ENCODE peak calls at places on chromosomes 6 and 20, in five cellular contexts. One of them, this sample, is unnamed. For H3K4me1, the result is how much of the 10 kb centered on the place peaks cover.

GRCh38 chr6:133609404-133610270 is 279.3 kb upstream of the TCF21 start:
- DNase-seq in mucosa of descending colon: no peak
- DNase-seq in K562: no peak
- DNase-seq in cardiac muscle cell: no peak
- DNase-seq in mammary epithelial cell: peak
- DNase-seq in this sample: no peak

GRCh38 chr20:63594043-63594561 is 20.1 kb upstream of the HELZ2 start:
- DNase-seq in mucosa of descending colon: no peak
- DNase-seq in K562: no peak
- DNase-seq in cardiac muscle cell: no peak
- DNase-seq in mammary epithelial cell: no peak
- DNase-seq in this sample: no peak

GRCh38 chr20:43539975-43540672 is 18.7 kb upstream of the SGK2 start:
- DNase-seq in mucosa of descending colon: no peak
- DNase-seq in K562: no peak
- DNase-seq in cardiac muscle cell: no peak
- DNase-seq in mammary epithelial cell: no peak
- DNase-seq in this sample: no peak

GRCh38 chr6:9933674-9934073 is 481.2 kb downstream of the TFAP2A start:
- DNase-seq in mucosa of descending colon: no peak
- DNase-seq in K562: no peak
- DNase-seq in cardiac muscle cell: no peak
- DNase-seq in mammary epithelial cell: peak
- DNase-seq in this sample: no peak

GRCh38 chr6:161103475-161103874 is 111.9 kb downstream of the MAP3K4 start:
- DNase-seq in mucosa of descending colon: no peak
- DNase-seq in K562: no peak
- DNase-seq in cardiac muscle cell: no peak
- DNase-seq in mammary epithelial cell: no peak
- DNase-seq in this sample: no peak

GRCh38 chr6:35413911-35414310 is 38.2 kb upstream of the FANCE start:
- DNase-seq in mucosa of descending colon: no peak
- DNase-seq in K562: no peak
- DNase-seq in cardiac muscle cell: no peak
- DNase-seq in mammary epithelial cell: no peak
- DNase-seq in this sample: no peak

GRCh38 chr20:44068311-44068710 is 118.7 kb downstream of the JPH2 start:
- DNase-seq in mucosa of descending colon: no peak
- DNase-seq in K562: peak
- DNase-seq in cardiac muscle cell: no peak
- DNase-seq in mammary epithelial cell: no peak
- DNase-seq in this sample: no peak

GRCh38 chr20:24658920-24659660 is 189.7 kb downstream of the SYNDIG1 start:
- DNase-seq in mucosa of descending colon: no peak
- DNase-seq in K562: no peak
- DNase-seq in cardiac muscle cell: no peak
- DNase-seq in mammary epithelial cell: no peak
- DNase-seq in this sample: no peak

GRCh38 chr6:3398165-3398562 is 58.7 kb downstream of the SLC22A23 start:
- DNase-seq in mucosa of descending colon: no peak
- DNase-seq in K562: no peak
- DNase-seq in cardiac muscle cell: no peak
- DNase-seq in mammary epithelial cell: no peak
- DNase-seq in this sample: no peak

GRCh38 chr6:128727500-128727899 is 155.4 kb upstream of the LAMA2 start:
- DNase-seq in mucosa of descending colon: no peak
- DNase-seq in K562: no peak
- DNase-seq in cardiac muscle cell: no peak
- DNase-seq in mammary epithelial cell: no peak
- DNase-seq in this sample: no peak

GRCh38 chr6:155521719-155522118 is 66.1 kb upstream of the NOX3 start:
- DNase-seq in mucosa of descending colon: no peak
- DNase-seq in K562: no peak
- DNase-seq in cardiac muscle cell: no peak
- DNase-seq in mammary epithelial cell: peak
- DNase-seq in this sample: no peak

GRCh38 chr6:56758120-56758519 is 115.4 kb upstream of the DST start:
- DNase-seq in mucosa of descending colon: no peak
- DNase-seq in K562: no peak
- DNase-seq in cardiac muscle cell: no peak
- DNase-seq in mammary epithelial cell: no peak
- DNase-seq in this sample: no peak

GRCh38 chr6:44050872-44051421 is 76.3 kb downstream of the MRPL14 start:
- DNase-seq in mucosa of descending colon: no peak
- DNase-seq in K562: no peak
- DNase-seq in cardiac muscle cell: no peak
- DNase-seq in mammary epithelial cell: peak
- DNase-seq in this sample: no peak
- H3K4me1 ChIP-seq in mucosa of descending colon: under half
- H3K4me1 ChIP-seq in K562: half or more
- H3K4me1 ChIP-seq in cardiac muscle cell: under half
- H3K4me1 ChIP-seq in mammary epithelial cell: half or more
- H3K4me1 ChIP-seq in this sample: under half

DNA sequence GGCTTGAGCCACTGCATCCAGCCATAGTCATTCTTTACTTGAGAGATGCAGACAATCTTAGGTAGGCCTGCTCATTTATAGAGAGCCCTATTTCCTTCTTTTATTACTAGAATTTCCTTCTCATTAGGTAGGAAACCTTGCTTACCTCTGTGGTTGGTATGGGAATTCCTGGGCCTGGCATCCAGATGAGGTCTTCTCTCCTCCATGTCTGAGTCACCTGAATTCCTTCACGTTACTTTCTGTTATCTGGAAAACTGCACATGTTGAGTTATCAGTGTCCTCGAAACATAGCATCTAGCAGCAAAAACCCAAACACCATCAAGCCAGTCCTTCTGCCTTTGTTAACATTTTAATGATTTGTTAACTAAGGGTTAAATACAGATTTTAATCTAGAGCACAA is 2.2 kb downstream of the ZNFX1 start:
- DNase-seq in mucosa of descending colon: no peak
- DNase-seq in K562: no peak
- DNase-seq in cardiac muscle cell: no peak
- DNase-seq in mammary epithelial cell: peak
- DNase-seq in this sample: no peak
- H3K4me1 ChIP-seq in mucosa of descending colon: under half
- H3K4me1 ChIP-seq in K562: under half
- H3K4me1 ChIP-seq in cardiac muscle cell: under half
- H3K4me1 ChIP-seq in mammary epithelial cell: under half
- H3K4me1 ChIP-seq in this sample: half or more

GRCh38 chr6:21213492-21213891 is 380.1 kb upstream of the SOX4 start:
- DNase-seq in mucosa of descending colon: no peak
- DNase-seq in K562: no peak
- DNase-seq in cardiac muscle cell: no peak
- DNase-seq in mammary epithelial cell: no peak
- DNase-seq in this sample: no peak
- H3K4me1 ChIP-seq in mucosa of descending colon: under half
- H3K4me1 ChIP-seq in K562: under half
- H3K4me1 ChIP-seq in cardiac muscle cell: under half
- H3K4me1 ChIP-seq in mammary epithelial cell: under half
- H3K4me1 ChIP-seq in this sample: under half

DNA sequence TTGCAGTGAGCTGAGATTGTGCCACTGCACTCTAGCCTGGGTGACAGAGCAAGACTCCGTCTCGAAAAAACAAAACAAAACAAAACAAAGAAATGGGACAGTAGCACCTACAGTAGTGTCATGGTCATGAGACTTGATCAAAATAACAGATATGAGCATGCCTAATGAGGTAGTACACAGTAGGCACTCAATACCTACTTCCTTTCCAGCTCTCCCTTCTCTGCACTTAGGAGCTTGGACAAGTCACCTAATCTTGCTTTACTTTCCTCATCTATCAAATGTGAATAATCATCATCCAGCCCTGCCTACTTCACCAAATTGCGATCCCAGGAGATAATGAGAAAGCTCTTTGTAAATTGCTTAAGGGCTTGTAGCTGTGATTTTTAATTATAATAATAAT is 55.4 kb upstream of the EPB41L1 start:
- DNase-seq in mucosa of descending colon: no peak
- DNase-seq in K562: no peak
- DNase-seq in cardiac muscle cell: no peak
- DNase-seq in mammary epithelial cell: no peak
- DNase-seq in this sample: no peak
- H3K4me1 ChIP-seq in mucosa of descending colon: half or more
- H3K4me1 ChIP-seq in K562: under half
- H3K4me1 ChIP-seq in cardiac muscle cell: under half
- H3K4me1 ChIP-seq in mammary epithelial cell: under half
- H3K4me1 ChIP-seq in this sample: under half

GRCh38 chr6:63663147-63663877 is 27.7 kb downstream of the PHF3 start:
- DNase-seq in mucosa of descending colon: no peak
- DNase-seq in K562: no peak
- DNase-seq in cardiac muscle cell: no peak
- DNase-seq in mammary epithelial cell: peak
- DNase-seq in this sample: no peak
- H3K4me1 ChIP-seq in mucosa of descending colon: under half
- H3K4me1 ChIP-seq in K562: under half
- H3K4me1 ChIP-seq in cardiac muscle cell: under half
- H3K4me1 ChIP-seq in mammary epithelial cell: under half
- H3K4me1 ChIP-seq in this sample: under half

GRCh38 chr20:41300383-41300782 is 17.1 kb downstream of the ZHX3 start:
- DNase-seq in mucosa of descending colon: no peak
- DNase-seq in K562: no peak
- DNase-seq in cardiac muscle cell: no peak
- DNase-seq in mammary epithelial cell: no peak
- DNase-seq in this sample: no peak
- H3K4me1 ChIP-seq in mucosa of descending colon: under half
- H3K4me1 ChIP-seq in K562: under half
- H3K4me1 ChIP-seq in cardiac muscle cell: under half
- H3K4me1 ChIP-seq in mammary epithelial cell: under half
- H3K4me1 ChIP-seq in this sample: under half